ENCODE peak calls at places on chromosomes 13 and 19, in six cellular contexts. I, T, Y, J, Q and F are unnamed samples. For H3K4me1, the result is how much of the 10 kb centered on the place peaks cover.

GRCh38 chr13:27309401-27309958 is 38.9 kb downstream of the RASL11A start:
- DNase-seq in I (no peak), T (no peak), Y (no peak), J (no peak), Q (no peak), F (no peak)

GRCh38 chr13:41859555-41859954 is 101.4 kb downstream of the VWA8 start:
- DNase-seq in I (no peak), T (no peak), Y (no peak), J (no peak), Q (no peak), F (no peak)

GRCh38 chr13:41587490-41587889 is 130.1 kb downstream of the RGCC start:
- DNase-seq in I (no peak), T (no peak), Y (no peak), J (peak), Q (no peak), F (no peak)

GRCh38 chr19:28640506-28640905 is 572.4 kb downstream of the UQCRFS1 start:
- DNase-seq in I (no peak), T (no peak), Y (no peak), J (no peak), Q (no peak), F (no peak)

GRCh38 chr19:18501832-18502231 is 20.0 kb downstream of the ELL start:
- DNase-seq in I (peak), T (no peak), Y (peak), J (no peak), Q (no peak), F (peak)

GRCh38 chr13:113862766-113863510 is 938 bp downstream of the GAS6 start:
- DNase-seq in I (peak), T (peak), Y (peak), J (peak), Q (peak), F (peak)

GRCh38 chr19:47093841-47094240 is 19.7 kb downstream of the ZC3H4 start:
- DNase-seq in I (no peak), T (no peak), Y (no peak), J (no peak), Q (no peak), F (no peak)

GRCh38 chr13:66665991-66666390 is 564.1 kb downstream of the PCDH9 start:
- DNase-seq in I (peak), T (no peak), Y (peak), J (peak), Q (peak), F (peak)

GRCh38 chr19:44807162-44807561 is 1.7 kb upstream of the BCAM start:
- DNase-seq in I (no peak), T (peak), Y (no peak), J (no peak), Q (peak), F (peak)

DNA sequence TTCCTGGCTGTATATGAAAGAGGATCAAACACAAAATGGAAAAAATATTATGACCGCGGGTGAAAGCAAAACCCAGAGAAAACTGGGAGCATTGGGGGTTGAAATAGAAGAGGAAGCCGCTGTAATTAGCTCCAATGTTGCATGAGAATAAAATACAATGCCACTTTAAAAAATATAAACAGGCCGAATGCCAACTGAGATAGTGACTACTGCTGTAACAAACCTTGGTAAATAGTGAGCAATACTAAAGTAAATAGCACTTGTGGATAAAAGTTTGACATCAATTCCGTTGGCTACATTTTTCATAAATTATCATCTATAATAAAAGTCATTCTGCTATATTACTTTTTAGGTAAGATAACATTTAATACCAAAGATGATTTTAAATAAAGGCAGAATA is 395.8 kb upstream of the MIR17HG start:
- DNase-seq in I (no peak), T (no peak), Y (no peak), J (no peak), Q (no peak), F (no peak)
- H3K27ac ChIP-seq in I (no peak), T (no peak), Y (no peak), J (no peak), Q (no peak), F (no peak)

DNA sequence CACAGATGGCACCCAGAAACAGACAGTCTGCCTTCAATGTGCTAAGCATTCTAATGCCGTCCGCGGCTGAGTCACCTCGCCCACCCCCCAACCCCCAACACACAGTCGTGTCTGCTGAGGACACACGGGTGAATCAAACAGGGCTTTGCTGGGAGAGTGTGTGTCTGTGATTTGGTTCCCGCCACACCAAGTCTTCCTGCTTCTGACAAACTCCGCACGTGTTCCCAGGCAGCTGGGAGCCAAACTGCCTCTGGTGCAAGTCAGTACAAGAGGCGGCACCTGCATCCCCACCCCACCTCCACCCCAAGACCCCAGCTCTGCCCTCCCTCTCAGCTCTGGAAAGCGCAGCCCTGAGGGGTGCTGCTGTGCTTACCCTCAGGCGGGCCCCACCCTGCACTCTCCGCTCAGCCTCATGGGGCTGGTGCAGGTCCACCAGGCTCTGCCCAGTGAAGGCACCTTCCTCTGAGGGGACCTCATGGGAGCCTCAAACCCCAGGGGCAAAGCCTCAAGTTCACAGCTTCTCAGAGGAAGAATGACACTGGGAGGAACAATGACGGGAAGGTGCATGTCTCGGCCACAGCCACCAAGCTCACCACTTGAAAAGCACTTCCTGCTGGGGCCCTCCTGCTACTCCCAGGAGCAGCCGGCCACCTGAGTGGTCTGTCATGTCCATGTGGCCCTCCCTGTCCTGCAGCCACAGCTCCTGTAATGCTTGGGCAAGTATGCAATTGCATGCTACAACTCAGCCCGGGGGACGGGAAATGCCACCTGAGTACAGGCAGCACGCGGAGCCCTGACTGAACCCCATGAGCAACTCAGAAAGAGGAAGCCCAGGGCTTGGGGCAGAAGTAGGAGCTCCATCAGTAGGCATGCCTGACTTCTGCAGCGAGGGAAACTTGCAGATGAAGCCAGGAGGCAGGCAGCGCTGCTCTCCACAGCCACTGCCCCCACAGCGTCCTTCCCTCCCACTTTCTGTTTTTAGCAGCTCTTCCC is 15.1 kb upstream of the SLC35E1 start:
- DNase-seq in I (no peak), T (no peak), Y (no peak), J (no peak), Q (peak), F (no peak)
- H3K4me1 ChIP-seq in I (half or more), T (under half), Y (under half), J (under half), Q (half or more), F (under half)

DNA sequence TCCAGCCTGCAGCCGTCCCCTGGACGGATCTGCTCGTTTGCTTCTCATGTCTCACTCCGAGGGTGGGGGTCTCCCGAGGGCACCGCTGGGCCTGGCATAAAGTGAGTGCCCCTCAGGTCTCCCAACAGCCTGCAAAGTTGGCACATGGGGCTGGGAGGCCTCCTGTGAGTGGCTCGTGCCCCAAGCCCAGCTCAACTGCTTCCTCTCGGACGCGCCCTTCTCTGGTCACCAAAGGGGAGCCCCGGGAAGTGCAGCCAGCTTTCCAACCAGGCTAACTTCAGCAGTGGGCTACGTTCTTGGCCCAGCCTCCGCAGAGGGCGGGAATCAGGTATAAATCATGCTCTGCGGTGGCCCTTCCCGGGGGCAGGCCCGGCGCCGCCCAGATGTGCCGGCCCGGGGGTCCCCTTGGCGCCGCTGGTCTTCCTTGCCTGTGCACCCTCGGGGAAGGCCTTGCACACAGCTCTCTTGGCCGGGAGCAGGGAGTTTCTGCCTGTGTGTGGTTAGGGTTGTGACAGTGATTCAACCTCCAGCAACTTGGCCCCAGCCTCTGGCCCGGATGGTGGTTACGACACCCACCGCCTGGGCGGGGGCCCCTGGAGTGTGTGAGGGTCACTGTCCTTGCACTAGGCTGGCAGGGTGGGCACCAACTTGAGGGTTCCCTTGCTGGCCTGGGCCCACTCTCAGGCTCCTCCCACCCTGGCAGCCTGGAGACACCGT is 20.7 kb downstream of the CEBPG start:
- DNase-seq in I (peak), T (no peak), Y (no peak), J (no peak), Q (peak), F (peak)
- H3K27ac ChIP-seq in I (peak), T (no peak), Y (peak), J (no peak), Q (no peak), F (peak)

DNA sequence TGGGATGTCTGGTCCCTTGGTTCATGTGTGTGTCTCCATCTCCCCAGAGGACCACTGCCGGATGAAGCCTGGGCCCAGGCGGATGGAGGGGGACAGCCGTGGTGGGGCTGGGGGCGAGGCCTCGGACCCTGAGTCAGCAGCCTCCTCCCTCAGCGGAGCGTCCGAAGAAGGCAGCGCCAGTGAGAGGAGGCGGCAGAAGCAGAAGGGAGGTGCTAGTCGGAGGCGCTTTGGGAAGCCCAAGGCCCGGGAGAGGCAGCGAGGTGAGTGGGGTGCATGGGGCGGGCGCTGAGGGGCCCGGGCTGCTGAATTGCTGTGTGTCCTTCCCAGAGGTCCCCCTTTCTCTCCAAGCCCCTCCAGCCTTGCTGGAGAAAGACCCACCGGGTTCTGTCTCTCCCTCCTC is 3.2 kb downstream of the CCDC106 start:
- DNase-seq in I (no peak), T (no peak), Y (no peak), J (no peak), Q (no peak), F (no peak)
- H3K4me1 ChIP-seq in I (under half), T (under half), Y (under half), J (under half), Q (under half), F (under half)

GRCh38 chr13:44932850-44933251 is 56.4 kb downstream of the NUFIP1 start:
- DNase-seq in I (no peak), T (no peak), Y (peak), J (no peak), Q (no peak), F (peak)
- H3K27ac ChIP-seq in I (peak), T (no peak), Y (peak), J (no peak), Q (no peak), F (peak)

DNA sequence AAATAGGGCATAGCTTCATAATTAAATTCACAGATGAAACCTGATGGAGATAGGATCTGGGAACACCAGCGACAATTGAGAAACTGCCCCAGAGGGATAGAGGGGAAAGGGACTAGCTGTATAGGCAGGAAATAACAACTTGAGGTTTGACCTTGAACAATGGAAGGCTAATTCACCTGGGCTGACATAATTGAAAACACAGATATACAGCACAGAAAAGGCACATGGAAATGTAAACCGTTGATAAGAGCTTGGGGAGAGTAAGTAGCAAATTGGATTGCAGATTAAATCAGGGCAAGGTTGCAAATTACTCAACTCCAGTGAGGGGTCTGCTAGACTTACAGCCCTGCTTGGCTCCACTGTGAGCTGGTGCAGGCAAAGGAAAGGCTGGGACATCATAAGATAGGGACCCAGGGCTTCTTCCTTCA is 246.7 kb downstream of the DLEU7 start:
- DNase-seq in I (no peak), T (no peak), Y (no peak), J (no peak), Q (no peak), F (no peak)
- H3K4me1 ChIP-seq in I (under half), T (under half), Y (under half), J (under half), Q (under half), F (under half)